ENCODE peak calls at places on chromosomes 7 and 10, in five cellular contexts. Q, A, W, G and U are unnamed samples.

GRCh38 chr7:102170417-102170970 is 116.2 kb upstream of the SH2B2 start:
- DNase-seq in Q (no peak), A (no peak), W (no peak), G (no peak), U (no peak)

GRCh38 chr7:82598958-82599357 is 155.4 kb upstream of the CACNA2D1 start:
- DNase-seq in Q (no peak), A (no peak), W (no peak), G (no peak), U (no peak)

GRCh38 chr7:144525956-144526355 is 122.5 kb upstream of the NOBOX start:
- DNase-seq in Q (no peak), A (no peak), W (no peak), G (no peak), U (no peak)

GRCh38 chr10:110360857-110361474 is 56.2 kb upstream of the SMNDC1 start:
- DNase-seq in Q (peak), A (no peak), W (no peak), G (no peak), U (no peak)

GRCh38 chr10:56370217-56371113 is 9.4 kb upstream of the ZWINT start:
- DNase-seq in Q (peak), A (peak), W (peak), G (no peak), U (no peak)

GRCh38 chr7:353746-354325 is 63.9 kb downstream of the FOXL3 start:
- DNase-seq in Q (no peak), A (no peak), W (no peak), G (no peak), U (no peak)

GRCh38 chr10:11611248-11612003 is at the start of gene USP6NL:
- DNase-seq in Q (peak), A (peak), W (peak), G (peak), U (no peak)

GRCh38 chr10:31582365-31583052 is 263.5 kb downstream of the ZEB1 start:
- DNase-seq in Q (peak), A (no peak), W (no peak), G (no peak), U (no peak)

GRCh38 chr10:99682752-99683151 is 23.4 kb downstream of the ENTPD7 start:
- DNase-seq in Q (peak), A (no peak), W (no peak), G (no peak), U (no peak)

GRCh38 chr7:27689045-27689877 is 26.6 kb upstream of the HIBADH start:
- DNase-seq in Q (peak), A (peak), W (peak), G (peak), U (no peak)

GRCh38 chr10:121069061-121069850 is 218.1 kb downstream of the WDR11 start:
- DNase-seq in Q (peak), A (no peak), W (no peak), G (no peak), U (peak)

GRCh38 chr7:144975882-144976281 is 140.0 kb upstream of the TPK1 start:
- DNase-seq in Q (peak), A (no peak), W (no peak), G (no peak), U (no peak)

GRCh38 chr7:136857573-136857972 is 10.9 kb upstream of the CHRM2 start:
- DNase-seq in Q (no peak), A (no peak), W (no peak), G (no peak), U (no peak)

GRCh38 chr10:11181996-11182395 is 164.3 kb downstream of the CELF2 start:
- DNase-seq in Q (no peak), A (no peak), W (no peak), G (no peak), U (no peak)

GRCh38 chr10:129872001-129872400 is 92.1 kb downstream of the EBF3 start:
- DNase-seq in Q (no peak), A (no peak), W (no peak), G (no peak), U (no peak)

GRCh38 chr10:91036807-91037405 is 116.0 kb upstream of the ANKRD1 start:
- DNase-seq in Q (no peak), A (no peak), W (no peak), G (no peak), U (no peak)

GRCh38 chr10:53403688-53404087 is 631.1 kb upstream of the MBL2 start:
- DNase-seq in Q (no peak), A (no peak), W (no peak), G (no peak), U (no peak)

GRCh38 chr7:45596665-45597095 is 22.5 kb downstream of the ADCY1 start:
- DNase-seq in Q (no peak), A (no peak), W (no peak), G (no peak), U (no peak)

GRCh38 chr10:31914370-31914769 is 14.3 kb downstream of the ARHGAP12 start:
- DNase-seq in Q (no peak), A (no peak), W (no peak), G (no peak), U (no peak)

GRCh38 chr7:79806161-79806734 is 328.4 kb upstream of the GNAI1 start:
- DNase-seq in Q (peak), A (no peak), W (no peak), G (peak), U (no peak)

GRCh38 chr7:92448185-92448747 is 984 bp downstream of the GATAD1 start:
- DNase-seq in Q (peak), A (peak), W (no peak), G (peak), U (peak)

GRCh38 chr10:87635498-87636312 is 24.0 kb upstream of the PAPSS2 start:
- DNase-seq in Q (peak), A (no peak), W (no peak), G (peak), U (peak)

GRCh38 chr7:158282461-158283001 is 305.1 kb downstream of the PTPRN2 start:
- DNase-seq in Q (no peak), A (no peak), W (no peak), G (no peak), U (no peak)

GRCh38 chr7:158284617-158285382 is 302.8 kb downstream of the PTPRN2 start:
- DNase-seq in Q (no peak), A (no peak), W (peak), G (no peak), U (no peak)

GRCh38 chr7:158285383-158285770 is 302.2 kb downstream of the PTPRN2 start:
- DNase-seq in Q (no peak), A (no peak), W (peak), G (no peak), U (no peak)

GRCh38 chr7:158283016-158283974 is 304.3 kb downstream of the PTPRN2 start:
- DNase-seq in Q (no peak), A (no peak), W (peak), G (no peak), U (no peak)

GRCh38 chr7:158284121-158284520 is 303.5 kb downstream of the PTPRN2 start:
- DNase-seq in Q (no peak), A (no peak), W (peak), G (no peak), U (no peak)
- TF ChIP-seq KDM1A in Q (no peak), A (no peak), W (no peak), G (no peak), U (no peak)

GRCh38 chr7:104179178-104179577 is 28.6 kb downstream of the ORC5 start:
- DNase-seq in Q (peak), A (no peak), W (no peak), G (no peak), U (no peak)
- TF ChIP-seq KDM1A in Q (no peak), A (no peak), W (no peak), G (no peak), U (no peak)

GRCh38 chr7:22354462-22354861 is 2.5 kb downstream of the RAPGEF5 start:
- DNase-seq in Q (no peak), A (no peak), W (no peak), G (no peak), U (no peak)

GRCh38 chr7:22352812-22353340 is 4.1 kb downstream of the RAPGEF5 start:
- DNase-seq in Q (no peak), A (no peak), W (no peak), G (no peak), U (no peak)

GRCh38 chr7:22351329-22351692 is 5.6 kb downstream of the RAPGEF5 start:
- DNase-seq in Q (no peak), A (no peak), W (no peak), G (peak), U (peak)

GRCh38 chr7:22350466-22351328 is 6.3 kb downstream of the RAPGEF5 start:
- DNase-seq in Q (no peak), A (peak), W (no peak), G (peak), U (peak)

DNA sequence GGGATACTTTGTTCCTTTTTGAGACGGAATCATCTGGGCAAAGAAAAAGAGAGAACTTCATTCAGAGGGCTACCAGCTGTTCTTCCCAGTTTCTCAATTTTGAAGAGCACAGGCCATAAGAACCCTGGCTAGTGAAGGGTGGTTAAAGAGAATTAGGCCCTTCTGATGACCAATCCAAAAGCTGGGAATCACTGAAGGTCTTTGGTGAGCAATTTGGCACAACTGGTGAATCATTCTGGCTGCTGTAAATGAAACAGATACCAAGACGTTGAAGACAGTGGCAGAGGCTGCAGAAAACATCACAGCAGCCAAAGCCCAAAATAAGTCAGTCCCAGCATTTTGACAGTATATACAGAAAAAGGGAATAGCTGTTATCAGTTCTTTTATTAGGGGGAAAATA is 5.1 kb downstream of the RAPGEF5 start:
- DNase-seq in Q (no peak), A (no peak), W (no peak), G (no peak), U (no peak)
- TF ChIP-seq KDM1A in Q (no peak), A (no peak), W (no peak), G (no peak), U (no peak)

GRCh38 chr10:79488870-79489269 is 23.5 kb upstream of the EIF5AL1 start:
- DNase-seq in Q (no peak), A (no peak), W (no peak), G (no peak), U (no peak)

GRCh38 chr10:79484476-79484875 is 27.9 kb upstream of the EIF5AL1 start:
- DNase-seq in Q (no peak), A (no peak), W (no peak), G (no peak), U (no peak)

GRCh38 chr10:79490400-79491081 is 21.8 kb upstream of the EIF5AL1 start:
- DNase-seq in Q (no peak), A (no peak), W (no peak), G (no peak), U (no peak)

GRCh38 chr10:79488303-79488702 is 24.0 kb upstream of the EIF5AL1 start:
- DNase-seq in Q (peak), A (no peak), W (no peak), G (no peak), U (no peak)

GRCh38 chr10:79487296-79488194 is 24.8 kb upstream of the EIF5AL1 start:
- DNase-seq in Q (peak), A (peak), W (peak), G (peak), U (no peak)
- TF ChIP-seq KDM1A in Q (no peak), A (no peak), W (no peak), G (no peak), U (no peak)

GRCh38 chr7:110766874-110767273 is 324.1 kb upstream of the LRRN3 start:
- DNase-seq in Q (no peak), A (no peak), W (no peak), G (no peak), U (no peak)
- TF ChIP-seq KDM1A in Q (no peak), A (no peak), W (no peak), G (no peak), U (no peak)

DNA sequence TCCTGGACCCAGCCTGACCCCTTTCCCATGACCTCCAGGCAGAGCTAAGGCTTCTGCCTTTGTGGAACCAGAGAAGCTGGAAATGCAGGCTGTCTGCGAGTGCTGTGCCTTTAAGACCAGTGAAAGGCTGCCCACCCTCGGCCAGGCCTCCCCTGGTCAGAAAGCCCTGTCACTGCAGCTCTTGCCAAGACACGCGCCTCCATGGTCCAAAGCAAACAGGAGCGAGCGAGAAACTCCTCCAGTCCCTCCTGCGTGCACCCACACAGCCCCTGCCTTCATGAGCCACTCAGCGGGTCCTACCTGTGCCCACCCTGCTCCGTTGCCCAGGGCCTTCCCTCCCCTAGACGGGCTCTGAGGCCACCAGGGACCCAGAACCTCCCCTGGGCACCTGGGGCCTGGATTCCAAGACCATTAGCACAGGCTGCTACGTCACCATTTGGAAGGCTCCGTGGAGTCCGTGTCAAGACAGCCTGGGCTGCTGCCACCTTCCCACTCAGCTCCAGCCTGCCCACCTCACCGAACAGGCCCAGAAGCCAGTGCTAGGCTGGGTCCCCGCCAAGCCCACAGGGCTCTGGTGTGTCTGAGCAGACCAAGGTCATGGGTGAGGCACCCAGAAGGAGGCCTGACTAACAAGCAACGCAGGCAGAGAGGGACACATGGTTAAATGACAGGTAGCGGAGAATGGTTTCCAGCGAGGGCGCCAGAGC is 144.5 kb downstream of the NEURL1 start:
- DNase-seq in Q (no peak), A (no peak), W (no peak), G (no peak), U (no peak)
- TF ChIP-seq KDM1A in Q (no peak), A (no peak), W (no peak), G (no peak), U (no peak)

DNA sequence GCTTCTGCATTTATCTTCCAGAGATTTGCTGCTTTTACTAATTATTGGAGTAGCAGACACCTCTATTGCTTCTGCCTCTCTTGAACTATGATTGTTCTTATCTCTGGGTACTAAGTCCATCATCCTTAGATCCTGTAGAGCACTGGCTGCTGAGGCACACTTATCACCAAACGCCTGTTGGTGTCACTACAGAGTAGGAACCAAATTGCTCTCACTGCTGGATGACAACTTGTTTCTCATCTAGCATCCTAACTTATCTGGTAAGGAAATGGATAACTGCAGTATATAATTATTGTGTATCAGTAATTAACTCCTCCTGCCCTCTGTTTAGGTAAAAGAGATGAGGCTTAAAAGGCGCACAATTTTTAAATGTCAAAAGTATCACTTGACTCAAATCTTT is 1059.4 kb downstream of the NRG3 start:
- DNase-seq in Q (peak), A (no peak), W (no peak), G (no peak), U (no peak)
- TF ChIP-seq KDM1A in Q (no peak), A (no peak), W (no peak), G (no peak), U (no peak)

GRCh38 chr7:95960706-95961244 is 188.4 kb downstream of the DYNC1I1 start:
- DNase-seq in Q (no peak), A (no peak), W (no peak), G (no peak), U (no peak)

DNA sequence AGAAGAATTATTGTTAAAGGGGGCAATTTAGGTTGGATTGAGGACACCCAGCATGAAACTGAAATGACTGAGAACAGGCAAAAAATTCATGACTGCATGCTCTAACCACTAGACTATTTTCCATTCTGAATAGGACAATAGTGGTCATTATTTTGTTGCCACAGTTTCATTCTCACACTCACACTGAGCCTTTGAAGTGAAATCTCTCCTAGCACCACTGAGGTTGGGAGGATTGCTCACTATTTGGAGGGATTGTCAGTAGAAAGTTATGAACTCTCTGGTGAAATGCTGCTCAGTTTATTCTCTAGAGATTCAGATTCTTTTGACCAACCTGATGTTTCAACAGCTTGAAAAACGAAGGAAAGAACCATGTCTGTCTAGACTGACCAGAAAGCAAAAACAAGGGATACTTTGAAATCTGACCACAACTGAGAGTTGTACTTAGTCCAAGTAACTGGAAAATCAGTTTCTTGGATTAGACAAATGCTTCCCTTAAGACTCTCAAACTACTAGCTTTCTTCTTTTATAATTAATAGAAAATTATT is 191.2 kb downstream of the DYNC1I1 start:
- DNase-seq in Q (no peak), A (no peak), W (no peak), G (no peak), U (no peak)
- TF ChIP-seq KDM1A in Q (no peak), A (no peak), W (no peak), G (no peak), U (no peak)

DNA sequence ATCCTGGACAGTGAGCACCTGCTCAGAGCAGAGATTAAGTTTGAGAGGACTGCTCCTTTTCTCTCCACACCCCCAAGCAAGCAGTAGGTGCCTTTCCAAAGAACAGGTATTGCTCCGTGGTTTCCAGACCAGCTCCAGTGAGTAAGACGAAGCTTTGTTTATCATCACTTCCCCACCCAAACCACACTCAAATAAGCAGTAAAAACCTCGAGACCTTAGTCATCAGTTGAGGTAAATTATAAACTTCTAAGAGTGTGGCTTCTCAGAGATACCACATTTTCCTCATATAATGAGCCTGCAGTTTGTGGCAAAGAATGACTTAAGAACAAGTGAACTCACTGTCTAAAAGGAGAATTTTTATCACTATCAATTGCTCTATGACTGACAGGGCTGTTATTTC is 50.0 kb upstream of the GRB10 start:
- DNase-seq in Q (peak), A (no peak), W (no peak), G (no peak), U (no peak)
- TF ChIP-seq KDM1A in Q (no peak), A (no peak), W (no peak), G (no peak), U (no peak)

DNA sequence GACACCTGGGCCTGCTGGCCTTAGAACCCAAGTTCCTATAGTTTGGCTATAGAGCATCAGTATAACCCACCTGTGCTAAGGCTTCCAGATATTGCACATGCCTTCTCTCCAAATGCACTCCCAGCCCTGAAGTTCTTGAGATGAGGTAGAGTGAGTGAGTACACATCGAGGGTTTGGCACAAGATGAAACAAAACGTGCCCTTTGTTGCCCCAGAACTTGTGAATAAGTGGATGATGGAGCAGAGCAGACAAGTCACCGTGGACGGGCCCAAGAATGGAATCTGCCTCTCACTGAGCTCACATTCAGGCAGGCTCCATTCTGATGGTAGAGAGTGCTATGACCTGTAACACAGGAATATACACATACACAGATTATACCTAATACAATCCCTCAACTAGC is 73.0 kb upstream of the STK17A start:
- DNase-seq in Q (no peak), A (no peak), W (peak), G (no peak), U (no peak)
- TF ChIP-seq KDM1A in Q (no peak), A (no peak), W (no peak), G (no peak), U (no peak)